ENCODE peak calls at places on chromosomes 12 and 14, in five cellular contexts. W is GM23248, X is neural progenitor cell, B is DND-41, S is GM12878. A is an unnamed sample.

GRCh38 chr12:76508128-76508661 is 51.4 kb downstream of the OSBPL8 start:
- DNase-seq in W (no peak), X (no peak), B (no peak), S (no peak), A (no peak)

GRCh38 chr12:55934343-55934742 is 3.4 kb downstream of the DGKA start:
- DNase-seq in W (peak), X (no peak), B (no peak), S (no peak), A (no peak)

GRCh38 chr12:120121766-120122293 is 5.3 kb upstream of the RAB35 start:
- DNase-seq in W (peak), X (no peak), B (no peak), S (peak), A (no peak)

GRCh38 chr14:100582496-100583165 is 4.6 kb downstream of the BEGAIN start:
- DNase-seq in W (no peak), X (no peak), B (no peak), S (no peak), A (no peak)

GRCh38 chr12:19771858-19772257 is 332.6 kb downstream of the AEBP2 start:
- DNase-seq in W (peak), X (no peak), B (no peak), S (no peak), A (peak)

GRCh38 chr12:21138016-21138415 is 7.0 kb downstream of the SLCO1B1 start:
- DNase-seq in W (no peak), X (no peak), B (no peak), S (no peak), A (no peak)

GRCh38 chr14:88168498-88169165 is 154.4 kb downstream of the KCNK10 start:
- DNase-seq in W (peak), X (peak), B (peak), S (no peak), A (peak)

GRCh38 chr12:121718653-121719239 is 6.2 kb downstream of the TMEM120B start:
- DNase-seq in W (no peak), X (no peak), B (peak), S (no peak), A (no peak)

GRCh38 chr12:47797432-47797831 is 22.3 kb downstream of the HDAC7 start:
- DNase-seq in W (no peak), X (peak), B (peak), S (no peak), A (no peak)

GRCh38 chr14:100558966-100559365 is 28.3 kb downstream of the BEGAIN start:
- DNase-seq in W (no peak), X (no peak), B (no peak), S (no peak), A (no peak)

GRCh38 chr12:51067229-51067628 is 16.2 kb downstream of the CSRNP2 start:
- DNase-seq in W (no peak), X (no peak), B (no peak), S (no peak), A (no peak)

GRCh38 chr12:101010881-101011280 is 199.2 kb downstream of the SLC5A8 start:
- DNase-seq in W (no peak), X (no peak), B (no peak), S (no peak), A (no peak)

GRCh38 chr12:66365718-66366485 is 63.6 kb downstream of the HELB start:
- DNase-seq in W (peak), X (no peak), B (no peak), S (no peak), A (peak)

GRCh38 chr12:59164991-59165718 is 244.9 kb upstream of the LRIG3 start:
- DNase-seq in W (peak), X (peak), B (no peak), S (no peak), A (peak)

GRCh38 chr14:32430326-32430725 is 101.2 kb downstream of the AKAP6 start:
- DNase-seq in W (peak), X (no peak), B (no peak), S (no peak), A (peak)

GRCh38 chr12:109111775-109112491 is 4.5 kb upstream of the ACACB start:
- DNase-seq in W (peak), X (peak), B (no peak), S (no peak), A (peak)

GRCh38 chr12:22474970-22475720 is 69.2 kb downstream of the C2CD5 start:
- DNase-seq in W (no peak), X (no peak), B (no peak), S (no peak), A (no peak)

GRCh38 chr14:103518416-103519042 is 4.1 kb downstream of the CKB start:
- DNase-seq in W (peak), X (peak), B (peak), S (no peak), A (peak)

GRCh38 chr12:920676-921075 is 28.8 kb downstream of the RAD52 start:
- DNase-seq in W (no peak), X (no peak), B (no peak), S (no peak), A (no peak)

GRCh38 chr12:20314325-20314724 is 54.0 kb upstream of the PDE3A start:
- DNase-seq in W (peak), X (no peak), B (no peak), S (no peak), A (peak)

GRCh38 chr14:100533647-100534485 is 53.4 kb downstream of the BEGAIN start:
- DNase-seq in W (peak), X (no peak), B (peak), S (no peak), A (peak)

GRCh38 chr14:103969961-103970360 is 27.6 kb upstream of the RD3L start:
- DNase-seq in W (no peak), X (no peak), B (no peak), S (no peak), A (no peak)

GRCh38 chr14:37587881-37588666 is 7.0 kb downstream of the FOXA1 start:
- DNase-seq in W (peak), X (peak), B (no peak), S (no peak), A (no peak)

GRCh38 chr14:31439554-31439953 is 17.8 kb downstream of the DTD2 start:
- DNase-seq in W (peak), X (no peak), B (no peak), S (no peak), A (peak)

GRCh38 chr12:100061814-100062213 is 77.1 kb upstream of the ANKS1B start:
- DNase-seq in W (no peak), X (no peak), B (no peak), S (no peak), A (peak)

GRCh38 chr12:108667349-108667748 is 33.7 kb upstream of the SELPLG start:
- DNase-seq in W (no peak), X (no peak), B (no peak), S (no peak), A (no peak)

GRCh38 chr12:38919191-38919590 is 13.8 kb upstream of the CPNE8 start:
- DNase-seq in W (peak), X (no peak), B (no peak), S (no peak), A (peak)

GRCh38 chr12:38411426-38411825 is 94.9 kb downstream of the ALG10B start:
- DNase-seq in W (no peak), X (no peak), B (no peak), S (no peak), A (no peak)

GRCh38 chr12:67804168-67804567 is 155.6 kb downstream of the DYRK2 start:
- DNase-seq in W (no peak), X (no peak), B (peak), S (no peak), A (no peak)

GRCh38 chr14:61025239-61026223 is 44.5 kb downstream of the SLC38A6 start:
- DNase-seq in W (peak), X (peak), B (peak), S (no peak), A (peak)

GRCh38 chr12:90546511-90546910 is 408.5 kb downstream of the CCER1 start:
- DNase-seq in W (no peak), X (no peak), B (no peak), S (no peak), A (no peak)

GRCh38 chr12:131245564-131246355 is 292.1 kb downstream of the ADGRD1 start:
- DNase-seq in W (no peak), X (no peak), B (no peak), S (no peak), A (no peak)

GRCh38 chr14:50038398-50039119 is 77.8 kb downstream of the VCPKMT start:
- DNase-seq in W (peak), X (no peak), B (no peak), S (peak), A (peak)

GRCh38 chr12:29051221-29051620 is 97.9 kb upstream of the FAR2 start:
- DNase-seq in W (peak), X (no peak), B (no peak), S (no peak), A (peak)

GRCh38 chr14:58479975-58480374 is 52.5 kb downstream of the KIAA0586 start:
- DNase-seq in W (no peak), X (no peak), B (no peak), S (no peak), A (no peak)

GRCh38 chr12:50689437-50689836 is 74.5 kb upstream of the ATF1 start:
- DNase-seq in W (no peak), X (peak), B (no peak), S (no peak), A (no peak)

GRCh38 chr12:114152890-114153289 is 186.8 kb upstream of the RBM19 start:
- DNase-seq in W (peak), X (no peak), B (no peak), S (no peak), A (no peak)

GRCh38 chr14:91108941-91109611 is 4.8 kb upstream of the DGLUCY start:
- DNase-seq in W (no peak), X (no peak), B (no peak), S (no peak), A (no peak)

GRCh38 chr14:103730490-103731035 is 15.0 kb downstream of the ZFYVE21 start:
- DNase-seq in W (no peak), X (no peak), B (no peak), S (no peak), A (peak)

DNA sequence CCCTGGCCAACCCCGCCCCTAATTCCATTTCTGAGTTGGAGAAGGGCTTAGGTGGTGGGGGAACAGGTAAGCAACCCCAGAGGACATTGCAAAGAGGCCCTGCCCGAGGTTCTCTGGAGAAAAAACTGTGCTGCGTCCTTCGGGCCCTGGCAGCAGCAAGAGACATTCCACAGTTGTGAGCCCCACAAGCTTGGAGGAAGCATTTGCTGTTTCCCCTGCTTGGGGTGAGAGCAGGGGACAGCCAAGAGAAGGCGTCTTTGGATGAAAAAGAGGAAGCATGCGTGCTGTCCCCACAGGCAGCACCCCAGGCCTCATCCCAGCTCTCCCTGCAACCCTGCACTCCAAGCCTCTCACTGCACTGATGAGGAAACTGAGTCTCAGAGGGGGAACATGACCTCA is 1.4 kb downstream of the BDKRB2 start:
- DNase-seq in W (peak), X (no peak), B (no peak), S (no peak), A (no peak)
- H3K9ac ChIP-seq in W (peak), X (no peak), B (no peak), S (no peak), A (peak)

DNA sequence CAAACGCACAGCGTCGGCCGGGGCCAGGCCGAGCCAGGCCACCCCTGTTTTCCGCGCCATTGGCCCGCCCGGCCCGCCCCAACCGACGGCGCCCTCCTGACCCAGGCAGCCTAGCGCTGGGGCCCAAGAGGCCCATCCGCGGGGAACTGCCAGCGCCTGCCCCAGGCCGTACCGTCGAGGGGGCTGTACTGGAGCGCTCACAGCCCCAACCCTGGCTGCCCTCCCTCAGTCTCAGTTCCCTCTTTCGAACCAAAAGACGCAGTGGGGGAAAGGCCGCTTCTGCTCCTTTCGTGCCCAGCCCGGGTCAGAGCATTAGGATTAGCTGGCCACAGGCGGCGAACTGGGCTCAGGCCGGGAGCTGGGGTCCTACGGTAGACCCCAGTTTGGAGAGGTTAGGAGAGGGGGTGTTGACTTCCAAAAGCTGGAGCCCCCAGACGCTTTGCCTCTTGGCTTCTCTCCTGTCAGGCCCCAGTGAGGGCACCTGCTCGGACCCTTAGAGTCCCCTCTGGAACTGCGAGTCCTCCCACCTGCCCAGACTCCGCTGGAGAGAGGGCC is 1.9 kb downstream of the NKX2-1 start:
- DNase-seq in W (no peak), X (peak), B (no peak), S (no peak), A (no peak)
- TF ChIP-seq EZH2 in W (no peak), X (no peak), B (no peak), S (no peak), A (no peak)

DNA sequence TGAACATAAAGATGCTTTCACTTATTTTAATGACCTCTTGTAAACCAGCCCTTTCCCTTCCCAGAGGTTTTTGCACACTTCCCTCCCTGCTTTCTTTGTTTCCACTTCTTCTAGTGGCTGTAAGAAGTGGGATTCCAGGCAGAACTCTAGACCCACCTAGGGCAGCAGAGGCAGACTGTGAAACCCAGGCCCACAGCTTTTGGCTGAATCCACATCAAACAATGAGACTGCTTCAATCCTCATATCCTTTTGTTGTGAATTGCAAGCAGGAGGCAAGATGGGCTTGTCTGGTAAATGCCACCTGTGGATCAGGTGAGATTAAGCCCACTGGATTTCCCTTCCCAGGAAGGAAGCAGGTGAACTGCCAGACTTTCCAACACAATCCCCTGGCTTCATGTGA is 12.8 kb downstream of the CCDC177 start:
- DNase-seq in W (no peak), X (no peak), B (no peak), S (no peak), A (no peak)
- H3K9ac ChIP-seq in W (no peak), X (no peak), B (no peak), S (no peak), A (no peak)

GRCh38 chr12:80201908-80202307 is 102.6 kb downstream of the OTOGL start:
- DNase-seq in W (no peak), X (no peak), B (no peak), S (no peak), A (no peak)

GRCh38 chr12:80200414-80200813 is 101.1 kb downstream of the OTOGL start:
- DNase-seq in W (no peak), X (no peak), B (no peak), S (no peak), A (no peak)

GRCh38 chr12:80208081-80208480 is 108.7 kb downstream of the OTOGL start:
- DNase-seq in W (no peak), X (no peak), B (no peak), S (no peak), A (no peak)

GRCh38 chr12:80211671-80212070 is 112.3 kb downstream of the OTOGL start:
- DNase-seq in W (no peak), X (no peak), B (no peak), S (no peak), A (no peak)

GRCh38 chr12:80205960-80206359 is 106.6 kb downstream of the OTOGL start:
- DNase-seq in W (no peak), X (no peak), B (no peak), S (no peak), A (no peak)
- TF ChIP-seq EZH2 in W (no peak), X (no peak), B (no peak), S (no peak), A (no peak)

GRCh38 chr12:118494776-118495175 is 118.4 kb downstream of the SUDS3 start:
- DNase-seq in W (peak), X (no peak), B (no peak), S (no peak), A (no peak)
- H3K9ac ChIP-seq in W (no peak), X (no peak), B (no peak), S (no peak), A (no peak)

GRCh38 chr12:3928538-3929220 is 55.5 kb upstream of the PARP11 start:
- DNase-seq in W (no peak), X (no peak), B (peak), S (no peak), A (no peak)
- TF ChIP-seq EZH2 in W (no peak), X (no peak), B (no peak), S (no peak), A (no peak)

DNA sequence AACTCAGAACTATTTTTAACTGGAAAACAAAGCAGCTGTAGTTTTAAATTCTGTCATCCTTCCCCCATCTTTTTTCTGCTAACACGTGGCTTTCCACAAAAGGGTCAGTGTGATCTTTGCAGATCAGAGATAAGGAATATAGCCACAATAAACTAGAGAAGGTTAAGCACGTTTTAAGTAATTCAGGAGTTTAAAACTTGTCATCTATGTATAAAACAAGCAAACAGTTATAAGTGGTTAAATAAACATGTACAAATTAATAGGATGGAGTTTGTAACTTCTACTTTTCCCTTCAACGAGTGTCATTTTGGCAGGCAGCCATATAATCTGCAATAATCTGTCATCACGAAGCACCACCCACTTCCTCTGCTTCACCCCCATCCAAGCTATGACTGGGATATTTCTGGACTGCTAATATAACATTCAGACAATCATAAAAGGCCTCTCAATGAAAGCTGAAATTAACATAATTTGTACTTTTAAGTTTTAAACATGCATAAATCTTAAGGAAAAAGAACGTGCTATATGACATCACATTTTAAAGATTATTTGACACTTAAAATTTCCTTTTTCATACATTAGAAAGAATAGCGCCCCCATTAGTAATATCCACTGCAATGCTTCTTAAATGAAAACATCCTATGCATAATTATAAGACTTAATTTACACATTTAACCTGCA is 15.2 kb downstream of the TAOK3 start:
- DNase-seq in W (peak), X (no peak), B (peak), S (peak), A (peak)
- H3K9ac ChIP-seq in W (peak), X (no peak), B (peak), S (peak), A (peak)

DNA sequence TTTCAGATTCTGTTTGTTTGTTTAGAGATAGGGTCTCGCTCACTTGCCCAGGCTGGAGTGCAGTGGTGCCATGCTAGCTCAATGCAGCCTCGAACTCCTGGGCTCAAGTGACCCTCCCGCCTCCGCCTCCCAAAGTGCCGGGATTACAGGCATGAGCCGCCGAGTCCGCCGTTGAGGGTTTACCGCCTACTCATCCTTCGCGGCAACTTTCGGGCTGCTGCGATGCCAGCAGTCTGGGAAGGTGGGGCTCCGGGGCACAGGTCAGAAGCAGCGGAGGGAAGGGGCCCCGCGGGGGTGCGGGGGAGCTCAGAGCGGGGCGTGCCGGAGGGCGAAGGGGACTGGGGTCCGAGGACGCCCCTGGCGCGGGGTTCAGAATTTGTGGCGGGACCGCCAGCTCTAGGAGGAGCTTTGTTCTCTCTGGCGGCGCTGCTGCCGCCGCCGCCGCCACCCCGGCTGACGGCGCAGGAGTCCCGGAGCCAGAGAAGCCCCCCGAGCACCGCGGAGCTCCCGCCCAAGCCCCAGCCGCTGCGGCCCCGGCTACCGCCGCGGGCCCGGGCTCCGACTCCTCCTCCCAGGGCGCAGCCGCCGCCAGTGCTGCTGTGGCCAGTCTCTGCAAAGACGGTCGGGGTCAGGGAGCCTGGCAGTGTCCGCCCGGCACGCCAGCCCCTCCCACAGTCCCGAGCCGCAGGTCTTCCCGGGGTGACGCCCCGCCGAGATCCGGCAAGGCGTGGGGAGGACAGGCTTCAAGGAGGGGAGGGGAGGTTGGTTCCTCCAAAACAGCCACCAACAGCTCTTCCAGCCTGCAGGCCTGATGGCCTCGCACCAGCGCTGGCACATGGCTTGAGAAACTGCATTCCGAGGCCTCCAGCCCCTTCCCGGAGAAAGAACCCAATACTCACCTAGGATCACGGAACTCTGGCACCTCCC is 10.9 kb upstream of the KRT77 start:
- DNase-seq in W (peak), X (peak), B (no peak), S (no peak), A (no peak)
- TF ChIP-seq EZH2 in W (peak), X (peak), B (no peak), S (no peak), A (peak)

GRCh38 chr12:49428652-49429549 is 61.6 kb downstream of the SPATS2 start:
- DNase-seq in W (peak), X (no peak), B (no peak), S (peak), A (peak)
- H3K9ac ChIP-seq in W (peak), X (no peak), B (no peak), S (peak), A (no peak)